ENCODE peak calls at places on chromosomes 3 and 15, in eight cellular contexts. One of them, this sample, is unnamed.

GRCh38 chr15:41774873-41775417 is 661 bp downstream of the MAPKBP1 start:
- DNase-seq in dorsolateral prefrontal cortex: no peak
- DNase-seq in body of pancreas: no peak
- DNase-seq in MM.1S: no peak
- DNase-seq in cardiac muscle cell: no peak
- DNase-seq in endodermal cell: no peak
- DNase-seq in heart right ventricle: no peak
- DNase-seq in heart left ventricle: no peak
- DNase-seq in this sample: no peak

GRCh38 chr3:12229144-12229871 is 59.6 kb upstream of the PPARG start:
- DNase-seq in heart left ventricle: no peak
- DNase-seq in dorsolateral prefrontal cortex: no peak
- DNase-seq in endodermal cell: no peak
- DNase-seq in MM.1S: no peak
- DNase-seq in heart right ventricle: no peak
- DNase-seq in body of pancreas: no peak
- DNase-seq in cardiac muscle cell: no peak
- DNase-seq in this sample: no peak

GRCh38 chr3:173587055-173587454 is 189.5 kb downstream of the NLGN1 start:
- DNase-seq in heart right ventricle: no peak
- DNase-seq in heart left ventricle: no peak
- DNase-seq in endodermal cell: no peak
- DNase-seq in MM.1S: no peak
- DNase-seq in cardiac muscle cell: no peak
- DNase-seq in dorsolateral prefrontal cortex: no peak
- DNase-seq in body of pancreas: no peak
- DNase-seq in this sample: no peak

GRCh38 chr15:63241316-63241715 is 36.1 kb upstream of the APH1B start:
- DNase-seq in cardiac muscle cell: no peak
- DNase-seq in body of pancreas: no peak
- DNase-seq in MM.1S: no peak
- DNase-seq in endodermal cell: no peak
- DNase-seq in heart right ventricle: no peak
- DNase-seq in heart left ventricle: no peak
- DNase-seq in dorsolateral prefrontal cortex: no peak
- DNase-seq in this sample: no peak

GRCh38 chr3:147613710-147614109 is 204.5 kb downstream of the ZIC1 start:
- DNase-seq in dorsolateral prefrontal cortex: no peak
- DNase-seq in heart left ventricle: no peak
- DNase-seq in cardiac muscle cell: peak
- DNase-seq in MM.1S: peak
- DNase-seq in body of pancreas: no peak
- DNase-seq in endodermal cell: no peak
- DNase-seq in heart right ventricle: no peak
- DNase-seq in this sample: no peak

GRCh38 chr3:63961891-63962290 is 49.7 kb upstream of the SCAANT1 start:
- DNase-seq in body of pancreas: no peak
- DNase-seq in MM.1S: peak
- DNase-seq in endodermal cell: no peak
- DNase-seq in dorsolateral prefrontal cortex: no peak
- DNase-seq in heart right ventricle: no peak
- DNase-seq in cardiac muscle cell: peak
- DNase-seq in heart left ventricle: no peak
- DNase-seq in this sample: no peak

GRCh38 chr3:90007786-90008499 is 900.5 kb downstream of the EPHA3 start:
- DNase-seq in heart right ventricle: peak
- DNase-seq in cardiac muscle cell: no peak
- DNase-seq in heart left ventricle: peak
- DNase-seq in dorsolateral prefrontal cortex: peak
- DNase-seq in endodermal cell: no peak
- DNase-seq in body of pancreas: no peak
- DNase-seq in MM.1S: no peak
- DNase-seq in this sample: no peak

GRCh38 chr3:162134571-162134970 is 638.0 kb downstream of the OTOL1 start:
- DNase-seq in cardiac muscle cell: no peak
- DNase-seq in body of pancreas: no peak
- DNase-seq in MM.1S: peak
- DNase-seq in endodermal cell: peak
- DNase-seq in heart right ventricle: no peak
- DNase-seq in dorsolateral prefrontal cortex: no peak
- DNase-seq in heart left ventricle: no peak
- DNase-seq in this sample: no peak

GRCh38 chr3:157412323-157412845 is 24.3 kb upstream of the PTX3 start:
- DNase-seq in cardiac muscle cell: no peak
- DNase-seq in MM.1S: peak
- DNase-seq in heart right ventricle: no peak
- DNase-seq in body of pancreas: no peak
- DNase-seq in heart left ventricle: no peak
- DNase-seq in dorsolateral prefrontal cortex: no peak
- DNase-seq in endodermal cell: no peak
- DNase-seq in this sample: no peak

GRCh38 chr3:53675022-53675697 is 171.1 kb downstream of the CHDH start:
- DNase-seq in MM.1S: no peak
- DNase-seq in body of pancreas: no peak
- DNase-seq in endodermal cell: no peak
- DNase-seq in heart right ventricle: no peak
- DNase-seq in cardiac muscle cell: peak
- DNase-seq in dorsolateral prefrontal cortex: no peak
- DNase-seq in heart left ventricle: no peak
- DNase-seq in this sample: no peak

GRCh38 chr3:45204136-45204535 is 22.0 kb downstream of the TMEM158 start:
- DNase-seq in heart left ventricle: no peak
- DNase-seq in dorsolateral prefrontal cortex: no peak
- DNase-seq in body of pancreas: no peak
- DNase-seq in endodermal cell: no peak
- DNase-seq in heart right ventricle: no peak
- DNase-seq in MM.1S: no peak
- DNase-seq in cardiac muscle cell: no peak
- DNase-seq in this sample: no peak

GRCh38 chr3:127693336-127693843 is 20.6 kb downstream of the ABTB1 start:
- DNase-seq in cardiac muscle cell: no peak
- DNase-seq in endodermal cell: no peak
- DNase-seq in dorsolateral prefrontal cortex: peak
- DNase-seq in MM.1S: no peak
- DNase-seq in body of pancreas: no peak
- DNase-seq in heart left ventricle: no peak
- DNase-seq in heart right ventricle: no peak
- DNase-seq in this sample: no peak

DNA sequence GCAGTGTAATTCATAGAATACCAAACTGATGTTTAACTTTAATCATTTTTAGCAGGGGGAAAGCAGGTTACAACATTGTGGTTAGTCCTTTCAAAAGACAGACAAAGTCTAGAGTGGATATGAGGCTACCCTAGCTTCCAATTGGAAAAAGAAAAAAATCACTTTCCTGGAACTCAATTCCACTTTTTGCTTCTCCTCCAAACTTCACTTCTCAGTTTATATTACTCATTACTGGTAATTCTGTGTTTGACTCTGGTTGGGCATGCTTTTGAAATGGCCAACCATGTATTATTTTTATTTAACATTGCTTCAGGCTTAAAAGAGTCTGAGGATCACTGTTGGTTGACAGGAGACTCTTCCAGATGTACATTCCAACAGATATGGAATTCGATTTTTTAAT is 84.8 kb downstream of the RAP2B start:
- DNase-seq in heart left ventricle: no peak
- DNase-seq in dorsolateral prefrontal cortex: no peak
- DNase-seq in body of pancreas: no peak
- DNase-seq in MM.1S: no peak
- DNase-seq in cardiac muscle cell: no peak
- DNase-seq in endodermal cell: no peak
- DNase-seq in heart right ventricle: no peak
- DNase-seq in this sample: no peak
- H3K27ac ChIP-seq in heart left ventricle: no peak
- H3K27ac ChIP-seq in dorsolateral prefrontal cortex: no peak
- H3K27ac ChIP-seq in body of pancreas: no peak
- H3K27ac ChIP-seq in MM.1S: no peak
- H3K27ac ChIP-seq in cardiac muscle cell: no peak
- H3K27ac ChIP-seq in endodermal cell: no peak
- H3K27ac ChIP-seq in heart right ventricle: peak
- H3K27ac ChIP-seq in this sample: peak

GRCh38 chr15:39508536-39508935 is 72.3 kb upstream of the THBS1 start:
- DNase-seq in endodermal cell: no peak
- DNase-seq in body of pancreas: no peak
- DNase-seq in MM.1S: no peak
- DNase-seq in heart right ventricle: no peak
- DNase-seq in heart left ventricle: no peak
- DNase-seq in dorsolateral prefrontal cortex: no peak
- DNase-seq in cardiac muscle cell: no peak
- DNase-seq in this sample: no peak
- H3K27ac ChIP-seq in endodermal cell: no peak
- H3K27ac ChIP-seq in body of pancreas: no peak
- H3K27ac ChIP-seq in MM.1S: no peak
- H3K27ac ChIP-seq in heart right ventricle: peak
- H3K27ac ChIP-seq in heart left ventricle: no peak
- H3K27ac ChIP-seq in dorsolateral prefrontal cortex: no peak
- H3K27ac ChIP-seq in cardiac muscle cell: no peak
- H3K27ac ChIP-seq in this sample: no peak

GRCh38 chr15:89098281-89098680 is 10.0 kb downstream of the ABHD2 start:
- DNase-seq in MM.1S: no peak
- DNase-seq in heart right ventricle: no peak
- DNase-seq in endodermal cell: no peak
- DNase-seq in dorsolateral prefrontal cortex: no peak
- DNase-seq in heart left ventricle: no peak
- DNase-seq in body of pancreas: no peak
- DNase-seq in cardiac muscle cell: no peak
- DNase-seq in this sample: peak
- H3K27ac ChIP-seq in MM.1S: no peak
- H3K27ac ChIP-seq in heart right ventricle: peak
- H3K27ac ChIP-seq in endodermal cell: no peak
- H3K27ac ChIP-seq in dorsolateral prefrontal cortex: peak
- H3K27ac ChIP-seq in heart left ventricle: peak
- H3K27ac ChIP-seq in body of pancreas: no peak
- H3K27ac ChIP-seq in cardiac muscle cell: no peak
- H3K27ac ChIP-seq in this sample: peak

DNA sequence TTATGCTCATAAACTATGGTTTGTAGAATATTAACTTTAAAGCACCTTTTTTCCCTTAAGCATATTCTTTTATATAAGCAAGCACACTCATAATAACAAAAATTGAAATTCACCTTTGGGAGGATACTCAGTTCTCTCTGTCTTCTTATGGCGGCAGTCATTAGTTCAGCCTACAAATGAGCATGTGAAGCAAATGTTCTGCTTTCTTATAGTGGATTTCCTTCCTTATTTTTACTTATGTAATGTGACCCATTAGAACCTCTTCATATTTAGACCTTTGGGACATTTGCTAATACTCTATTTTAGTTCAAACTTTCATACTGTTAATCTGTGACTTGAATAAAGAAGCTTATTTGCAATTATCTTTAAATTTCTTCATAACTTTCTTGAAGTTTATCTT is at the start of gene P2RY13:
- DNase-seq in dorsolateral prefrontal cortex: no peak
- DNase-seq in endodermal cell: no peak
- DNase-seq in heart right ventricle: no peak
- DNase-seq in cardiac muscle cell: no peak
- DNase-seq in MM.1S: no peak
- DNase-seq in heart left ventricle: no peak
- DNase-seq in body of pancreas: no peak
- DNase-seq in this sample: no peak
- H3K27ac ChIP-seq in dorsolateral prefrontal cortex: no peak
- H3K27ac ChIP-seq in endodermal cell: no peak
- H3K27ac ChIP-seq in heart right ventricle: peak
- H3K27ac ChIP-seq in cardiac muscle cell: no peak
- H3K27ac ChIP-seq in MM.1S: no peak
- H3K27ac ChIP-seq in heart left ventricle: no peak
- H3K27ac ChIP-seq in body of pancreas: no peak
- H3K27ac ChIP-seq in this sample: no peak